ENCODE peak calls at places on chromosomes 4 and X, in five cellular contexts. L, A, V, N and P are unnamed samples.

GRCh38 chrX:2682582-2683177 is 8.4 kb upstream of the CD99 start:
- DNase-seq in L (no peak), A (no peak), V (no peak), N (no peak), P (no peak)

GRCh38 chr4:88284378-88285234 is at the start of gene PPM1K:
- DNase-seq in L (peak), A (peak), V (peak), N (peak), P (peak)

GRCh38 chr4:8261851-8262535 is 7.6 kb upstream of the HTRA3 start:
- DNase-seq in L (no peak), A (no peak), V (no peak), N (no peak), P (no peak)

GRCh38 chr4:137641554-137641953 is 109.3 kb upstream of the PCDH18 start:
- DNase-seq in L (no peak), A (peak), V (no peak), N (no peak), P (no peak)

GRCh38 chr4:154292589-154292988 is 199.0 kb downstream of the DCHS2 start:
- DNase-seq in L (no peak), A (no peak), V (no peak), N (no peak), P (no peak)

GRCh38 chr4:7970031-7970946 is 30.6 kb upstream of the AFAP1 start:
- DNase-seq in L (peak), A (no peak), V (peak), N (no peak), P (no peak)

GRCh38 chr4:90121961-90122748 is 5.0 kb upstream of the CCSER1 start:
- DNase-seq in L (peak), A (no peak), V (no peak), N (no peak), P (no peak)

GRCh38 chrX:39767446-39767845 is 330.3 kb downstream of the BCOR start:
- DNase-seq in L (no peak), A (peak), V (no peak), N (no peak), P (no peak)

GRCh38 chr4:137519406-137519805 is 12.9 kb downstream of the PCDH18 start:
- DNase-seq in L (peak), A (peak), V (no peak), N (no peak), P (no peak)

GRCh38 chr4:16693040-16693506 is 205.4 kb downstream of the LDB2 start:
- DNase-seq in L (no peak), A (peak), V (no peak), N (no peak), P (no peak)

GRCh38 chr4:37988670-37989069 is 28.5 kb downstream of the PTTG2 start:
- DNase-seq in L (no peak), A (no peak), V (no peak), N (no peak), P (no peak)

GRCh38 chrX:32538554-32538953 is 672.8 kb downstream of the DMD start:
- DNase-seq in L (no peak), A (no peak), V (no peak), N (no peak), P (no peak)

GRCh38 chr4:8675906-8676305 is 83.3 kb downstream of the CPZ start:
- DNase-seq in L (no peak), A (no peak), V (no peak), N (no peak), P (no peak)

GRCh38 chr4:53686521-53686920 is 95.2 kb upstream of the LNX1 start:
- DNase-seq in L (no peak), A (no peak), V (no peak), N (no peak), P (no peak)

GRCh38 chrX:48465336-48465933 is 4.6 kb downstream of the SLC38A5 start:
- DNase-seq in L (peak), A (peak), V (no peak), N (no peak), P (no peak)

GRCh38 chrX:51837451-51837850 is 56.0 kb upstream of the MAGED1 start:
- DNase-seq in L (no peak), A (no peak), V (no peak), N (no peak), P (no peak)

GRCh38 chr4:79723507-79723906 is 315.5 kb upstream of the GK2 start:
- DNase-seq in L (no peak), A (no peak), V (no peak), N (no peak), P (no peak)

GRCh38 chr4:67465032-67465762 is 80.1 kb downstream of the CENPC start:
- DNase-seq in L (no peak), A (no peak), V (no peak), N (no peak), P (no peak)

GRCh38 chrX:2188316-2188715 is 312.5 kb downstream of the DHRSX start:
- DNase-seq in L (no peak), A (no peak), V (no peak), N (no peak), P (peak)

GRCh38 chr4:130812117-130812765 is 1716.3 kb downstream of the C4orf33 start:
- DNase-seq in L (no peak), A (peak), V (no peak), N (no peak), P (no peak)

GRCh38 chr4:130808492-130808891 is 1712.5 kb downstream of the C4orf33 start:
- DNase-seq in L (peak), A (peak), V (no peak), N (no peak), P (no peak)
- TF ChIP-seq CTCF in L (no peak), A (peak), V (no peak), N (peak), P (peak)

GRCh38 chr4:69096810-69097209 is 536 bp downstream of the UGT2B7 start:
- DNase-seq in L (no peak), A (no peak), V (no peak), N (no peak), P (no peak)
- TF ChIP-seq CTCF in L (no peak), A (no peak), V (no peak), N (no peak), P (no peak)

DNA sequence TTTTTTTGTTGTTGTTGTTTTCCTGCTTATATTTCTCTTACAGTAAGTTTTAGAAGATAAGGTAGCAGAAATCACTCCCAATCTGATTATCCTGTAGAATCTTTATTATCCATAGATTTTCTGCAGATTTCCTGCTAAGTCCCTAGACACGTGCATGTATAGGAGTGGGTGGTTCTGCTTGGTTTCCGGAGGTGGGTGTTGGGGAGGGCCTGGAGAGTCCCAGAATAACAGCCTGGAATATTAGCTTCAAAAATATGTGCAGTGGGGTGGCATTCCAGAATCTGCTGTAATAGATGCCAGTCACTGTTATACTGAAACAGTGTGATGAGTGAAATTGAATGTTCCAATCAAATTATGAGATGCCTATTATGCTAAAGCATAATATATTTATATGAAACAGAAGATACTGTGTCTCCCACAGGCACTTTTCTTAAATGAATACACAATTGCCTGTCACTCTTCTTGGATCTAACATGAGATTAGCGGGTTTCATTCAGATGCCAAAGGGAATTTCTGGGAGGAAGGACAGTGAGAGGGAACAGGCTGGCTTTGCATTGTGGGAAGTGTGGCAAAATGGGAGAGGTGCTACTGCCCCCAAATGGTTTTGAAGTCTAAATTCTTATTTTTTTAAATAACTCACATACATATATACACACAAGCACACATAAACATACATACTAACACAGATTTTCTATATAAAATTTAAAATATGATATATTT is 37.6 kb downstream of the C4orf50 start:
- DNase-seq in L (no peak), A (peak), V (no peak), N (no peak), P (no peak)
- TF ChIP-seq CTCF in L (no peak), A (peak), V (no peak), N (no peak), P (no peak)

DNA sequence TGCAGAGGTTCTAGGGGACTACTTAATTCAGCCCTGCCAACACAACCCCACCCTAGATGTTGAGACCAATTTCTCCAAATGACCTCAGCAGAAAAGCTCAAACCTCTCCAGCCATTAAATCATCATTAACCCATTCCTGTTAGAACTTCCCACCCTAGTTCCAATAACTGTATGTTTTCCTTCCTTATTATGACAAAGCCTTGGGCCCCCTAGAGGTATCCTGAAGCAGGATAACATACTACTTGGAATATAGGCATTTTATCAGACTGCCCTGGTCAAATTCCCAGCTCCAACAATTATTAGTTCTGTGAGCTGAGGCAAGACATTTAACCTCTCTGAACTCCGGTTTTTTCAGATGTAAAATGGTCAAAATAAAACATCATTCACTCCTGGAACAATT is 244.6 kb upstream of the TENM3 start:
- DNase-seq in L (no peak), A (no peak), V (no peak), N (no peak), P (no peak)
- TF ChIP-seq CTCF in L (no peak), A (peak), V (no peak), N (no peak), P (no peak)